ENCODE peak calls at places on chromosomes 11 and 22, in ten cellular contexts. A is GM12865; S is A549; U is BE2C; K is GM19239; Y is activated CD4-positive, alpha-beta T cell treated with anti-CD3 and anti-CD28 coated beads, Interleukin-2, amount 50 U/mL, for 1 hour; J is iris pigment epithelial cell; X is body of pancreas; N is HS-27A; B is stomach. T is an unnamed sample.

GRCh38 chr11:113255096-113255495 is 59.3 kb upstream of the TTC12 start:
- DNase-seq in A (no peak), S (no peak), U (no peak), K (no peak), Y (no peak), J (no peak), X (no peak), N (no peak), B (no peak), T (no peak)

GRCh38 chr11:76801205-76801604 is 18.0 kb downstream of the TSKU start:
- DNase-seq in A (no peak), S (no peak), U (no peak), K (no peak), Y (no peak), J (no peak), X (no peak), N (no peak), B (no peak), T (peak)

GRCh38 chr11:85316967-85317366 is 310.2 kb downstream of the DLG2 start:
- DNase-seq in A (peak), S (peak), U (no peak), K (peak), Y (no peak), J (no peak), X (peak), N (no peak), B (no peak), T (no peak)

GRCh38 chr22:22942511-22943329 is 55.1 kb downstream of the IGLL5 start:
- DNase-seq in A (peak), S (peak), U (peak), K (peak), Y (peak), J (peak), X (peak), N (no peak), B (peak), T (no peak)

GRCh38 chr11:19433367-19433766 is 192.6 kb upstream of the E2F8 start:
- DNase-seq in A (peak), S (no peak), U (no peak), K (no peak), Y (no peak), J (no peak), X (no peak), N (no peak), B (no peak), T (no peak)

GRCh38 chr11:35256296-35256695 is 117.3 kb downstream of the CD44 start:
- DNase-seq in A (no peak), S (no peak), U (no peak), K (no peak), Y (no peak), J (no peak), X (no peak), N (no peak), B (no peak), T (no peak)

GRCh38 chr11:125410091-125410490 is 86.0 kb downstream of the FEZ1 start:
- DNase-seq in A (no peak), S (no peak), U (no peak), K (no peak), Y (no peak), J (no peak), X (no peak), N (no peak), B (no peak), T (no peak)

GRCh38 chr11:47087801-47088200 is 88.9 kb downstream of the ARFGAP2 start:
- DNase-seq in A (no peak), S (no peak), U (no peak), K (no peak), Y (no peak), J (no peak), X (no peak), N (no peak), B (no peak), T (no peak)

GRCh38 chr11:17171342-17171741 is 36.4 kb downstream of the PIK3C2A start:
- DNase-seq in A (no peak), S (no peak), U (no peak), K (no peak), Y (no peak), J (peak), X (no peak), N (peak), B (no peak), T (no peak)

GRCh38 chr22:38230108-38230825 is 28.5 kb downstream of the MAFF start:
- DNase-seq in A (no peak), S (peak), U (peak), K (peak), Y (peak), J (peak), X (peak), N (no peak), B (peak), T (peak)

GRCh38 chr11:4539603-4540219 is 5.3 kb upstream of the OR52M1 start:
- DNase-seq in A (peak), S (peak), U (peak), K (peak), Y (peak), J (peak), X (peak), N (peak), B (peak), T (peak)

GRCh38 chr11:69518081-69518950 is 36.9 kb downstream of the LINC01488 start:
- DNase-seq in A (no peak), S (no peak), U (no peak), K (no peak), Y (no peak), J (peak), X (no peak), N (peak), B (no peak), T (no peak)

GRCh38 chr11:2575611-2576051 is 124.2 kb downstream of the KCNQ1OT1 start:
- DNase-seq in A (no peak), S (no peak), U (no peak), K (no peak), Y (no peak), J (no peak), X (no peak), N (no peak), B (no peak), T (no peak)

GRCh38 chr11:113618360-113618759 is 87.7 kb downstream of the TMPRSS5 start:
- DNase-seq in A (no peak), S (no peak), U (no peak), K (no peak), Y (no peak), J (peak), X (no peak), N (peak), B (no peak), T (no peak)

GRCh38 chr22:30036656-30037055 is 43.6 kb upstream of the HORMAD2 start:
- DNase-seq in A (no peak), S (peak), U (no peak), K (no peak), Y (no peak), J (no peak), X (no peak), N (no peak), B (no peak), T (no peak)

GRCh38 chr11:18726040-18726439 is at the start of gene IGSF22:
- DNase-seq in A (no peak), S (no peak), U (no peak), K (no peak), Y (no peak), J (no peak), X (no peak), N (no peak), B (no peak), T (no peak)

GRCh38 chr11:124892131-124892530 is 5.5 kb downstream of the ROBO4 start:
- DNase-seq in A (no peak), S (no peak), U (no peak), K (no peak), Y (no peak), J (no peak), X (no peak), N (no peak), B (no peak), T (no peak)

GRCh38 chr11:47268448-47269001 is 1.4 kb upstream of the MADD start:
- DNase-seq in A (no peak), S (no peak), U (no peak), K (no peak), Y (no peak), J (no peak), X (no peak), N (no peak), B (no peak), T (no peak)